ENCODE peak calls at places on chromosomes 4 and X, in six cellular contexts. W is psoas muscle, O is NB4, A is heart right ventricle, P is fibroblast of mammary gland, R is Caco-2. Q is an unnamed sample.

GRCh38 chr4:137610960-137611359 is 78.7 kb upstream of the PCDH18 start:
- DNase-seq in O (peak), R (peak), W (no peak), P (peak), A (no peak), Q (no peak)

GRCh38 chr4:127968565-127968964 is 3.4 kb downstream of the ABHD18 start:
- DNase-seq in O (no peak), P (no peak), R (no peak), A (no peak), W (no peak), Q (no peak)

GRCh38 chr4:60216752-60217151 is 983.4 kb upstream of the ADGRL3 start:
- DNase-seq in A (no peak), W (no peak), R (no peak), O (peak), P (peak), Q (peak)

GRCh38 chr4:148196168-148196567 is 246.0 kb downstream of the NR3C2 start:
- DNase-seq in A (no peak), R (no peak), O (no peak), P (no peak), W (no peak), Q (peak)

GRCh38 chr4:169397762-169398161 is 127.0 kb upstream of the SH3RF1 start:
- DNase-seq in O (no peak), R (no peak), A (no peak), W (no peak), P (peak), Q (no peak)

GRCh38 chrX:9899640-9900075 is 67.5 kb upstream of the CLDN34 start:
- DNase-seq in W (no peak), P (peak), O (no peak), R (no peak), A (no peak), Q (peak)

GRCh38 chr4:128853741-128854140 is 44.2 kb downstream of the JADE1 start:
- DNase-seq in W (no peak), R (no peak), O (no peak), P (no peak), A (no peak), Q (no peak)

GRCh38 chr4:121998024-121998423 is 46.2 kb upstream of the TRPC3 start:
- DNase-seq in O (peak), R (no peak), W (no peak), A (no peak), P (no peak), Q (no peak)

GRCh38 chr4:172142331-172142738 is 329.1 kb downstream of the GALNTL6 start:
- DNase-seq in R (no peak), A (no peak), W (no peak), O (no peak), P (peak), Q (peak)

GRCh38 chr4:101155859-101156430 is 191.4 kb downstream of the PPP3CA start:
- DNase-seq in R (no peak), W (no peak), A (no peak), O (no peak), P (no peak), Q (no peak)

GRCh38 chr4:156230151-156230550 is 276.5 kb upstream of the CTSO start:
- DNase-seq in O (no peak), R (no peak), W (no peak), A (no peak), P (no peak), Q (peak)

GRCh38 chrX:133513116-133513515 is 97.8 kb upstream of the GPC4 start:
- DNase-seq in A (no peak), O (no peak), R (no peak), W (no peak), P (peak), Q (no peak)

GRCh38 chrX:133362538-133362937 is 52.8 kb downstream of the GPC4 start:
- DNase-seq in P (no peak), O (no peak), A (no peak), R (no peak), W (no peak), Q (no peak)

GRCh38 chrX:119690921-119691716 is 1.8 kb downstream of the SEPTIN6 start:
- DNase-seq in R (no peak), P (peak), A (no peak), O (peak), W (no peak), Q (no peak)

GRCh38 chrX:38664285-38664684 is 102.9 kb downstream of the TSPAN7 start:
- DNase-seq in R (peak), P (peak), O (peak), A (no peak), W (no peak), Q (no peak)

GRCh38 chrX:12471061-12471460 is 320.2 kb upstream of the PRPS2 start:
- DNase-seq in P (no peak), O (no peak), W (no peak), A (no peak), R (no peak), Q (no peak)

GRCh38 chr4:35250771-35251170 is 993.5 kb downstream of the ARAP2 start:
- DNase-seq in O (no peak), A (no peak), R (no peak), W (no peak), P (peak), Q (peak)

GRCh38 chrX:118862086-118862485 is 38.5 kb downstream of the ZCCHC12 start:
- DNase-seq in R (no peak), O (no peak), A (no peak), W (no peak), P (no peak), Q (no peak)

GRCh38 chr4:177117256-177117655 is 192.4 kb upstream of the NEIL3 start:
- DNase-seq in W (no peak), P (no peak), A (no peak), O (no peak), R (no peak), Q (no peak)

GRCh38 chrX:151393514-151393913 is 3.5 kb upstream of the VMA21 start:
- DNase-seq in O (peak), R (no peak), W (no peak), A (no peak), P (no peak), Q (no peak)

GRCh38 chr4:168634276-168634802 is 137.5 kb downstream of the PALLD start:
- DNase-seq in R (no peak), O (peak), A (no peak), P (peak), W (no peak), Q (peak)

GRCh38 chr4:63218837-63219236 is 1190.4 kb downstream of the TECRL start:
- DNase-seq in W (no peak), R (no peak), A (no peak), O (no peak), P (no peak), Q (no peak)

GRCh38 chr4:242121-242848 is 63.0 kb downstream of the ZNF732 start:
- DNase-seq in W (peak), R (peak), O (peak), P (peak), A (peak), Q (no peak)

GRCh38 chr4:7863911-7864681 is 75.6 kb downstream of the AFAP1 start:
- DNase-seq in O (peak), R (no peak), P (no peak), A (no peak), W (no peak), Q (no peak)

DNA sequence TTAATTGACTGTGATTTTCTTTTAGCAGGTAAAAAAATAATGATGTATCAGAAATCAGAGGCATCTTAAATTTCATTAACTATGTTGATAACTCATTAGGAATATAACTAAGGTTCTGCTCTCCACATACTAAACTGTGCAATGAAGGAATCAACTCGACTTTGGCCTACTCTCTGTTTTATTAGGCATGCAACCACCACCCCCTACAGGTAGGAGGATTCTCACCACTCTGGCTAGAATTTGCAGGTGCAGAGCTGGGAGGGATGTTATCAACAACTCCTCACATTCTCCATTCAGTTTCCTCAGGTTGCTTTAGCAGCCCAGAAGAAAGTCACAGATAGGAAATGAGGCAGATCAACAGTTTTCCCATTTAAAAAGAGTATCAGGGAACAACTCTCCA is 160.1 kb downstream of the COX18 start:
- DNase-seq in A (no peak), O (no peak), R (peak), P (no peak), W (no peak), Q (no peak)
- TF ChIP-seq CTCF in A (peak), O (no peak), R (peak), P (no peak), W (no peak), Q (peak)

GRCh38 chr4:184818216-184818564 is 7.6 kb downstream of the ACSL1 start:
- DNase-seq in P (no peak), A (no peak), R (no peak), W (no peak), O (no peak), Q (no peak)
- H3K4me3 ChIP-seq in P (no peak), A (no peak), R (no peak), W (no peak), O (no peak), Q (no peak)

GRCh38 chr4:153348006-153348405 is 3.5 kb downstream of the MND1 start:
- DNase-seq in P (no peak), A (no peak), W (no peak), O (no peak), R (no peak), Q (no peak)
- TF ChIP-seq CTCF in P (no peak), A (no peak), W (no peak), O (no peak), R (no peak), Q (no peak)

DNA sequence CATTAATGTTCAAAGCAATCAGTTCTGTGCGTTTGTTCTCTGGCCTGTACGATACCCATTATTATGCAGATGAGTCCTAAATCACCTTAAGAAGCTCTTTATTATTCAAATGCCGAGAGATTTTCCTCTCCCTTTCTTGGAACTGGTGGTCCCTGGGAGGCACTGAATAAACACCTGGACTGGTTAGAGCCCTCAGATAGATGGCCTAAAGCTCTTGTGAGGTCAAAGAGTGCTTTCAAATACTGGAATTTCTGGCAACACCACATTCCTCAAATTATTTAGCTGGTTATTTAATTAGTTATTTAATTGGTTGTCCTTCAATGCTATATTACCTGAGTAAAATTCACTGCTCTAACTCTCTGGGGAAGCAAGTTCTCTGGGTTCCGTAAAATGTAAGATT is 3.0 kb downstream of the ARHGEF38 start:
- DNase-seq in W (no peak), P (no peak), R (peak), O (no peak), A (no peak), Q (no peak)
- H3K4me3 ChIP-seq in W (no peak), P (no peak), R (no peak), O (no peak), A (no peak), Q (no peak)

GRCh38 chr4:154018659-154019058 is 229.8 kb upstream of the SFRP2 start:
- DNase-seq in P (no peak), R (peak), O (peak), W (no peak), A (no peak), Q (no peak)
- TF ChIP-seq CTCF in P (peak), R (no peak), O (no peak), W (no peak), A (no peak), Q (peak)

DNA sequence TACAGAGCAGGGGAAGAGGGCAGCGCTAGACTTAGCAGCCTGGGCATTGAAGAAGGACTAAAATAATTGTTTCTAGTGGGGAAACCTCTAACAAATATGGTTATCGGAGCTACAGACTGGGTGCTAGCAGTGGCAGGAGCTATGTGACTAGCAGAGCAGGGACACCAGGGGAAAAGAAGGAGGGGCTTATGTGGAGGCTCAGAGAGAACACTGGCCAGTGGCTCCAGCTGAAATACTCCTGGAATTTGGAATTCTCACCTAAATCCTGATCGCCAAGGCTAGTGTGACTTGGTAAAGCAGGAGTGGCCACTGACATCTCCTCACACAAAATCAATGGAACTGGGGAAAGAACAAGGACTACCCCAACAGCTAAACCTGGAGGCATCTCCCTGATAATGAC is 2.0 kb downstream of the TAPT1 start:
- DNase-seq in P (no peak), O (no peak), W (no peak), R (peak), A (no peak), Q (no peak)
- H3K4me3 ChIP-seq in P (no peak), O (peak), W (peak), R (peak), A (peak), Q (no peak)

GRCh38 chr4:84451546-84451945 is 47.5 kb downstream of the NKX6-1 start:
- DNase-seq in W (no peak), P (peak), A (no peak), O (peak), R (peak), Q (no peak)
- TF ChIP-seq CTCF in W (no peak), P (peak), A (no peak), O (peak), R (no peak), Q (peak)

DNA sequence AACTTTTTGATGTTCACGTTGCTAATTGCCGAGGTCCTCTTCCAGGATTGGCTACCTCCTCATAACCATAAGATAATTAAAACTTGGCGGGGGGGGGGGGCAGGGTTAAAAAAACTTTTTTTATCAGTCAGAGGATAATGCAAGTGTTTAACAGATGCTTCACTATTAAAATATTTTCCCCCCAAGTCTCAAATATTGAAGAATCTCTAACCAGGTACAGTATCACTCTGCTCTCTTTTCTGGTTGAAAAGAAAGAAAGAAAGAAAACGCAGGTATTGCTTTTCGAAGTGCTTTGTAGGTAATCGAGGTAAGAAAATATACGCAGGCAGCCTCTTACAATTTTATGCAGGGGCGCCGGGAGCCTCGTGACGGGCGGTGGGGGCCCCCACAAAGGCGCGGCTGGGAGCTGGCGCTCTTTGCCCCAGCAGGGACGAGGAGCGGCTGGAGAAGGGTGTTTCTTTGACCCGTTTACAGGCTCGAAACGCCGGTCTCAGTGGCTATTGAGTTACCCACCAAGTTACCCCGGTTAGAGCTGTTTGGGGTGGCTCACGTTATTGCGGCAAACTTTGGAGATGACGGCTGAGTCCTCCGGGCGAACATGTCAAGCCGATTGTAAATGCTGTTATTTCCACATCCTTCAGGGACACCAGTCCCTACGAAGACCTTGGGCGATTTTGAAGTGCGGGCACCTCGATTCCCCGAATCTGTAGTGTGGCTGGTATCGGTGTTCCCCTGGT is 465 bp upstream of the HAND2 start:
- DNase-seq in P (peak), R (no peak), O (no peak), A (no peak), W (no peak), Q (no peak)
- H3K4me3 ChIP-seq in P (peak), R (no peak), O (no peak), A (peak), W (peak), Q (peak)

GRCh38 chr4:150217192-150217591 is 138.9 kb downstream of the DCLK2 start:
- DNase-seq in W (no peak), P (peak), O (no peak), R (no peak), A (no peak), Q (peak)
- TF ChIP-seq CTCF in W (no peak), P (peak), O (no peak), R (no peak), A (peak), Q (peak)

GRCh38 chr4:84966382-84967291 is at the start of gene WDFY3:
- DNase-seq in P (peak), A (peak), O (peak), R (peak), W (peak), Q (peak)
- H3K4me3 ChIP-seq in P (peak), A (peak), O (peak), R (peak), W (peak), Q (peak)